ENCODE peak calls at places on chromosomes 16 and 17, in five cellular contexts. One of them, this sample, is unnamed.

GRCh38 chr17:18377437-18378204 is at the start of gene EVPLL:
- DNase-seq in H1: no peak
- DNase-seq in psoas muscle: no peak
- DNase-seq in tibial nerve: peak; percentile 23
- DNase-seq in CD8-positive, alpha-beta T cell: no peak
- DNase-seq in this sample: no peak

GRCh38 chr17:43673516-43674323 is 12.0 kb upstream of the MEOX1 start:
- DNase-seq in H1: peak; percentile 93
- DNase-seq in psoas muscle: peak; percentile 68
- DNase-seq in tibial nerve: peak; percentile 89
- DNase-seq in CD8-positive, alpha-beta T cell: peak; percentile 72
- DNase-seq in this sample: peak; percentile 77

GRCh38 chr16:10080031-10080772 is 102.0 kb downstream of the GRIN2A start:
- DNase-seq in H1: no peak
- DNase-seq in psoas muscle: peak; percentile 36
- DNase-seq in tibial nerve: no peak
- DNase-seq in CD8-positive, alpha-beta T cell: no peak
- DNase-seq in this sample: no peak

GRCh38 chr17:32142038-32142856 is at the start of gene RHOT1:
- DNase-seq in H1: peak; percentile 88
- DNase-seq in psoas muscle: peak; percentile 81
- DNase-seq in tibial nerve: peak; percentile 60
- DNase-seq in CD8-positive, alpha-beta T cell: peak; percentile 75
- DNase-seq in this sample: peak; percentile 82

GRCh38 chr16:2520784-2521577 is 810 bp downstream of the AMDHD2 start:
- DNase-seq in H1: no peak
- DNase-seq in psoas muscle: peak; percentile 37
- DNase-seq in tibial nerve: no peak
- DNase-seq in CD8-positive, alpha-beta T cell: peak; percentile 69
- DNase-seq in this sample: peak; percentile 67

GRCh38 chr16:88618182-88618955 is 20.0 kb upstream of the IL17C start:
- DNase-seq in H1: no peak
- DNase-seq in psoas muscle: no peak
- DNase-seq in tibial nerve: no peak
- DNase-seq in CD8-positive, alpha-beta T cell: no peak
- DNase-seq in this sample: no peak

GRCh38 chr17:49848019-49848473 is at the start of gene TAC4:
- DNase-seq in H1: no peak
- DNase-seq in psoas muscle: no peak
- DNase-seq in tibial nerve: no peak
- DNase-seq in CD8-positive, alpha-beta T cell: no peak
- DNase-seq in this sample: no peak

GRCh38 chr17:73192894-73193701 is at the start of gene COG1:
- DNase-seq in H1: peak; percentile 80
- DNase-seq in psoas muscle: peak; percentile 90
- DNase-seq in tibial nerve: peak; percentile 75
- DNase-seq in CD8-positive, alpha-beta T cell: peak; percentile 80
- DNase-seq in this sample: peak; percentile 77

GRCh38 chr16:14378131-14378551 is 251.9 kb downstream of the PARN start:
- DNase-seq in H1: no peak
- DNase-seq in psoas muscle: no peak
- DNase-seq in tibial nerve: no peak
- DNase-seq in CD8-positive, alpha-beta T cell: no peak
- DNase-seq in this sample: no peak

GRCh38 chr17:77951123-77951522 is 7.4 kb upstream of the TNRC6C start:
- DNase-seq in H1: no peak
- DNase-seq in psoas muscle: no peak
- DNase-seq in tibial nerve: no peak
- DNase-seq in CD8-positive, alpha-beta T cell: no peak
- DNase-seq in this sample: no peak

GRCh38 chr16:53626816-53627215 is 76.8 kb downstream of the RPGRIP1L start:
- DNase-seq in H1: no peak
- DNase-seq in psoas muscle: no peak
- DNase-seq in tibial nerve: no peak
- DNase-seq in CD8-positive, alpha-beta T cell: no peak
- DNase-seq in this sample: no peak

GRCh38 chr17:76530489-76530814 is 7.1 kb downstream of the CYGB start:
- DNase-seq in H1: no peak
- DNase-seq in psoas muscle: no peak
- DNase-seq in tibial nerve: no peak
- DNase-seq in CD8-positive, alpha-beta T cell: no peak
- DNase-seq in this sample: no peak

This sample was measured in activated T-cell treated with anti-CD3 and anti-CD28 coated beads, Interleukin-2, amount 50 U/mL, for 1 hour.